ENCODE peak calls at places on chromosomes 16 and 17, in four cellular contexts. O, D, I and K are unnamed samples.

GRCh38 chr16:87499189-87499486 is 6.3 kb upstream of the ZCCHC14 start:
- DNase-seq in O (no peak), I (no peak), D (no peak), K (no peak)

GRCh38 chr17:81020767-81021497 is 14.0 kb upstream of the BAIAP2 start:
- DNase-seq in D (no peak), O (peak), I (no peak), K (peak)

GRCh38 chr17:29140051-29140582 is 40.1 kb downstream of the MYO18A start:
- DNase-seq in O (peak), D (no peak), I (no peak), K (peak)

GRCh38 chr17:2982854-2983636 is 80.4 kb downstream of the OR1D5 start:
- DNase-seq in I (no peak), O (peak), D (peak), K (peak)

GRCh38 chr17:67784364-67785121 is 40.8 kb upstream of the BPTF start:
- DNase-seq in O (no peak), I (no peak), D (no peak), K (no peak)

GRCh38 chr17:41689497-41690299 is 1.0 kb downstream of the EIF1 start:
- DNase-seq in D (peak), O (no peak), I (no peak), K (no peak)

GRCh38 chr17:1399366-1399678 is 700 bp downstream of the YWHAE start:
- DNase-seq in O (peak), I (no peak), D (no peak), K (peak)

GRCh38 chr17:61414141-61414935 is 14.7 kb downstream of the TBX2 start:
- DNase-seq in D (peak), I (no peak), O (no peak), K (peak)

GRCh38 chr17:75684924-75685323 is 17.8 kb downstream of the SAP30BP start:
- DNase-seq in I (no peak), O (peak), D (peak), K (no peak)

GRCh38 chr17:68612228-68612922 is 11.2 kb upstream of the FAM20A start:
- DNase-seq in O (no peak), D (no peak), I (no peak), K (no peak)

GRCh38 chr16:7313170-7313569 is 19.5 kb upstream of the RBFOX1 start:
- DNase-seq in I (no peak), D (no peak), O (no peak), K (no peak)

GRCh38 chr17:4859816-4860625 is 26.9 kb downstream of the MINK1 start:
- DNase-seq in D (no peak), O (no peak), I (no peak), K (no peak)

GRCh38 chr16:3009568-3010390 is 2.9 kb upstream of the CLDN9 start:
- DNase-seq in D (peak), I (peak), O (no peak), K (no peak)

GRCh38 chr17:36000730-36001108 is 634 bp downstream of the CCL15 start:
- DNase-seq in I (no peak), D (no peak), O (no peak), K (no peak)

GRCh38 chr17:68450801-68451200 is 6.5 kb downstream of the WIPI1 start:
- DNase-seq in D (no peak), I (no peak), O (no peak), K (peak)

GRCh38 chr17:1275962-1276736 is 3.3 kb upstream of the TRARG1 start:
- DNase-seq in D (no peak), I (no peak), O (peak), K (no peak)

GRCh38 chr17:1627219-1627986 is 1.2 kb downstream of the SLC43A2 start:
- DNase-seq in D (no peak), O (peak), I (no peak), K (no peak)

GRCh38 chr17:28549274-28550132 is 2.9 kb downstream of the UNC119 start:
- DNase-seq in I (no peak), O (peak), D (no peak), K (no peak)

GRCh38 chr17:29383687-29384086 is 6.5 kb upstream of the TAOK1 start:
- DNase-seq in D (no peak), O (no peak), I (no peak), K (no peak)

GRCh38 chr17:44925731-44926697 is 10.7 kb upstream of the GFAP start:
- DNase-seq in O (peak), I (no peak), D (no peak), K (no peak)

GRCh38 chr17:36867716-36868115 is 69.6 kb upstream of the LHX1 start:
- DNase-seq in I (no peak), D (no peak), O (no peak), K (no peak)

GRCh38 chr17:81128774-81129173 is 36.5 kb upstream of the PVALEF start:
- DNase-seq in I (no peak), O (no peak), D (no peak), K (peak)

GRCh38 chr16:90011908-90012501 is 7.3 kb downstream of the DBNDD1 start:
- DNase-seq in O (no peak), D (no peak), I (no peak), K (no peak)
- H3K27ac ChIP-seq in O (no peak), D (no peak), I (no peak), K (no peak)

DNA sequence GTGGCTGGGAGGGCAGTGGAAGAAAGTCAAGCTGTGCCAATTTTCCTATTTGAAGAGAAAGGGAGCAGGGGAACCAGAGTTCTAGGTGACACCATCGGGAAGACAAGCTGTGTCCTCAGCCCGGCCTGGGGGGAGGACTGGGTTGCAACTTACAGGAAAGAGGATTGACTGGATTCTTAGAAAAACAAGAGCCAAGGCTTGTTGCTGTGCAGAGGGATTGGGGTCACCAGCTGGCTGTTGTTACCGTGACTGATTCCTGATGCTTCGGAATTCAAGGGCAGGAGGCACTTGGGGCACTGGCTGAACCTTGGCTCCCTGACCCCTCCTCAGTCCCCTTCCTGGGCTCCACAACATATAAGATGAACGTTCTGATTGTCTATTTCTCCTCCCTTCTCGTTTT is 16.8 kb upstream of the MMP2 start:
- DNase-seq in D (no peak), O (no peak), I (no peak), K (no peak)
- TF ChIP-seq POLR2AphosphoS5 in D (no peak), O (no peak), I (no peak), K (no peak)

GRCh38 chr16:46974352-46974751 is 878 bp upstream of the DNAJA2 start:
- DNase-seq in O (no peak), D (no peak), I (no peak), K (no peak)
- TF ChIP-seq POLR2A in O (no peak), D (no peak), I (no peak), K (no peak)

GRCh38 chr16:89711601-89712475 is 8.9 kb downstream of the VPS9D1 start:
- DNase-seq in I (no peak), D (no peak), O (peak), K (peak)
- H3K27ac ChIP-seq in I (no peak), D (peak), O (no peak), K (no peak)

DNA sequence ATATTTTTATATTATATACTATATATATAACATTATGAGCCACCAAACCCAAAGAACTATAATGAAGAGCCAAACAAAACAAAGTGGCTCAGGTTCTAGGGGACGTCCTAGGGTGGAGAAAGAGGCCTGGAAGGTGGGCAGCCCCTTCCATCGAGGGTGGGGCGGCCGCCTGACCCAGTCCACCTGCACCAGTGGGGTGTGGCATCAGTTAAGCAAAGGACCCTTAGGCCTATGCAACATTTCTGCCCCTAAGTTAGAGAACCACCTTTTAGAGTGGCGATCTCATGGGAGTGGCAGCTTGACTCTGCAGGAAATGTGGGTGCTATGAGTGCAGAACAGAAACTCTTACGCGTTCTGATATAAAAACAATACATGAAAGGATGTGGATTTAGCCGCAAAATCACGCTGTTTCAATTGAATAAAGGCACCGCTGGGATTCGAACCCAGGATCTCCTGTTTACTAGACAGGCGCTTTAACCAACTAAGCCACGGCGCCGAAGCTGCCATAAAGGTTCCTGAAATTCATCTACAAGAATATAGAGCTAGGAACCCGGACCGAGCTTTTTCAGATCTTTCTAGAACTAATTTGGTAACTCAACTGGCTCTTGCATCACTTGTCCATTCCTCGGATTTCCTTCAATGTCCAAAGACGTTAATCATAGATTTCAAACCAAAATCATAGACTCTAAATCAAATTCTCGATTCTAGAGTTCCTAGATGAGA is 15.6 kb upstream of the AURKB start:
- DNase-seq in I (no peak), O (no peak), D (no peak), K (no peak)
- TF ChIP-seq POLR2AphosphoS5 in I (no peak), O (peak), D (no peak), K (no peak)

GRCh38 chr16:425082-425718 is at the start of gene RAB11FIP3:
- DNase-seq in O (peak), D (peak), I (peak), K (peak)
- TF ChIP-seq POLR2A in O (no peak), D (peak), I (no peak), K (peak)

DNA sequence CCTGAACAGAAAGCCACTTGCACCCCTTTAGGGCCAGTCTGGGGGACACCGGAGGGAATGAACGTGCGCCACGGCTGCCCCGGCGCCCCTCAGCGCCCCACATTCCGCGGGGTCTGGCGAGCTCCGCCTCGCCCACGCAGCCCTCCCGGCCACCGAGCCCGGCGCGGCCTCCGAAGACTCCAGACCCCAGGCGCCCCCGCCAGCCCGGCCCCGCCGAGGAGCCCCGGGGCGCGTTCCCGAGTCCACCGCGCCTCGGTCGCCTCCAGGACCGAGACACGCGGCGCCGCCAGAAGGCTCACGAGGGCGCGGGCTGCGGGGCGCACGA is 395 bp downstream of the CLCN7 start:
- DNase-seq in I (no peak), D (no peak), O (peak), K (no peak)
- H3K27ac ChIP-seq in I (peak), D (peak), O (peak), K (peak)

GRCh38 chr16:11978080-11978479 is 1.5 kb downstream of the SNX29 start:
- DNase-seq in I (no peak), D (no peak), O (no peak), K (no peak)

GRCh38 chr16:11980167-11980844 is 3.8 kb downstream of the SNX29 start:
- DNase-seq in D (no peak), O (no peak), I (no peak), K (no peak)

GRCh38 chr16:11976850-11977205 is 294 bp downstream of the SNX29 start:
- DNase-seq in I (no peak), O (no peak), D (no peak), K (no peak)

GRCh38 chr16:11973065-11973464 is 3.5 kb upstream of the SNX29 start:
- DNase-seq in D (no peak), I (no peak), O (no peak), K (peak)

GRCh38 chr16:11977206-11978041 is 890 bp downstream of the SNX29 start:
- DNase-seq in I (no peak), D (no peak), O (no peak), K (no peak)
- TF ChIP-seq POLR2AphosphoS5 in I (no peak), D (peak), O (no peak), K (peak)

DNA sequence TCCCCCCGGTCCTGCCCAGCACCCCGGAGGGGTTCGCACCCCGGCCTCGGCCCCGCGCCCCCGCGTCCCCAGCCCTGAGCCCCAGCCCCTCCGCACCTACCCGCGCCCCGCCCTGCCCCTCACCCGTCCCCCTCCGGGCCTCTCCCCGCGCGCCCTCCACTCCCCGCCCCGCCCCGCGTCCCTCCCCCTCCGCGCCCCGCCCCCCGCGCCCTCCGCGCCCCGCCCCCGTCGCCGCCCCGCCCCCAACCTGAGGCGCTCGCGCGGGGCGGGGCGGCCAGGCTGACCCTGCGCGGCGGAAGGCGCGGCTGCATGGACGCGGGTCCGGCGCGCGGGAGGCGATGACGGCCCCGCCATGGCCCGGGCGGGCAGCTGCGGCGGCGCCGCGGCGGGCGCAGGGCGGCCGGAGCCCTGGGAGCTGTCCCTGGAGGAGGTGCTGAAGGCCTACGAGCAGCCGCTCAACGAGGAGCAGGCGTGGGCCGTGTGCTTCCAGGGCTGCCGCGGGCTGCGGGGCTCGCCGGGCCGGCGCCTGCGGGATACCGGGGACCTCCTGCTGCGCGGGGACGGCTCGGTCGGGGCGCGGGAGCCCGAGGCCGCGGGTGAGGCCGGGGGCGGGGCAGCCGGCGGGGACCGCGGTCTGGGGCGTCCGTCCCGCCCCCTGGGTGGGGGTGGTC is at the start of gene SPIRE2:
- DNase-seq in D (peak), O (peak), I (no peak), K (peak)
- TF ChIP-seq POLR2A in D (no peak), O (no peak), I (no peak), K (no peak)